ENCODE peak calls at places on chromosome 13, in nine cellular contexts. P is MCF 10A; I is HAP-1; U is activated CD4-positive, alpha-beta T cell treated with anti-CD3 and anti-CD28 coated beads, Interleukin-2, amount 10 ng/mL, durations not matched to agents 7 days and 5 days; X is putamen; G is effector memory CD8-positive, alpha-beta T cell; L is glutamatergic neuron; Q is WTC11; M is stimulated activated CD4-positive, alpha-beta T cell treated with anti-CD3 and anti-CD28 coated beads, Interleukin-4, amount 100 ng/mL, for 4 hours. D is an unnamed sample.

GRCh38 chr13:37429976-37430375 is 168.6 kb downstream of the POSTN start:
- DNase-seq in P (peak), I (no peak), U (no peak), X (no peak), G (no peak), L (no peak), Q (no peak), M (no peak), D (no peak)

GRCh38 chr13:20118268-20119140 is 42.3 kb downstream of the GJA3 start:
- DNase-seq in P (no peak), I (no peak), U (peak), X (peak), G (no peak), L (peak), Q (peak), M (peak), D (peak)

GRCh38 chr13:114112826-114113322 is 19.5 kb downstream of the RASA3 start:
- DNase-seq in P (no peak), I (no peak), U (no peak), X (no peak), G (no peak), L (no peak), Q (peak), M (no peak), D (no peak)

GRCh38 chr13:56988543-56988942 is 152.2 kb upstream of the PRR20A start:
- DNase-seq in P (peak), I (no peak), U (no peak), X (no peak), G (no peak), L (no peak), Q (no peak), M (no peak), D (no peak)

GRCh38 chr13:96898212-96898611 is 96.1 kb downstream of the OXGR1 start:
- DNase-seq in P (peak), I (no peak), U (no peak), X (no peak), G (no peak), L (no peak), Q (no peak), M (no peak), D (no peak)

GRCh38 chr13:45055198-45055901 is 65.0 kb upstream of the GTF2F2 start:
- DNase-seq in P (peak), I (no peak), U (no peak), X (peak), G (no peak), L (no peak), Q (no peak), M (peak), D (no peak)

GRCh38 chr13:30441304-30441703 is 19.0 kb downstream of the UBE2L5 start:
- DNase-seq in P (no peak), I (no peak), U (no peak), X (no peak), G (no peak), L (no peak), Q (no peak), M (no peak), D (no peak)

GRCh38 chr13:110272227-110272626 is 34.7 kb downstream of the COL4A1 start:
- DNase-seq in P (no peak), I (no peak), U (no peak), X (no peak), G (no peak), L (no peak), Q (no peak), M (no peak), D (no peak)

GRCh38 chr13:110826101-110826500 is 88.8 kb downstream of the ANKRD10 start:
- DNase-seq in P (no peak), I (no peak), U (no peak), X (no peak), G (no peak), L (no peak), Q (no peak), M (no peak), D (no peak)

GRCh38 chr13:41763772-41764171 is 197.1 kb downstream of the VWA8 start:
- DNase-seq in P (no peak), I (no peak), U (no peak), X (no peak), G (no peak), L (no peak), Q (no peak), M (no peak), D (no peak)

GRCh38 chr13:43686557-43686956 is 100.2 kb downstream of the ENOX1 start:
- DNase-seq in P (peak), I (no peak), U (no peak), X (peak), G (no peak), L (peak), Q (no peak), M (no peak), D (no peak)

D was measured in left lung.